ENCODE peak calls at places on chromosome 12, in five cellular contexts. P is HFFc6, J is fibroblast of pulmonary artery, Q is HT1080, V is left lobe of liver. F is an unnamed sample.

GRCh38 chr12:66965613-66966012 is 286.7 kb upstream of the GRIP1 start:
- DNase-seq in P (no peak), J (no peak), Q (no peak), V (no peak), F (no peak)

GRCh38 chr12:12745576-12746211 is 28.5 kb downstream of the CDKN1B start:
- DNase-seq in P (no peak), J (no peak), Q (peak), V (no peak), F (no peak)

GRCh38 chr12:26614217-26614616 is 218.8 kb downstream of the ITPR2 start:
- DNase-seq in P (no peak), J (peak), Q (peak), V (no peak), F (peak)

GRCh38 chr12:104603545-104603973 is 146.8 kb downstream of the CHST11 start:
- DNase-seq in P (peak), J (no peak), Q (peak), V (no peak), F (no peak)

GRCh38 chr12:46744256-46744655 is 81.5 kb downstream of the SLC38A4 start:
- DNase-seq in P (no peak), J (no peak), Q (no peak), V (no peak), F (no peak)

GRCh38 chr12:107843351-107844311 is 69.1 kb downstream of the ASCL4 start:
- DNase-seq in P (no peak), J (no peak), Q (no peak), V (no peak), F (no peak)

GRCh38 chr12:65685514-65685913 is 138.8 kb upstream of the HMGA2 start:
- DNase-seq in P (peak), J (peak), Q (peak), V (no peak), F (no peak)

GRCh38 chr12:30613119-30613830 is 82.4 kb downstream of the IPO8 start:
- DNase-seq in P (peak), J (peak), Q (peak), V (no peak), F (no peak)

GRCh38 chr12:123150273-123150803 is 552 bp downstream of the PITPNM2 start:
- DNase-seq in P (no peak), J (no peak), Q (no peak), V (peak), F (no peak)

GRCh38 chr12:3305464-3305863 is 185.5 kb upstream of the PRMT8 start:
- DNase-seq in P (no peak), J (no peak), Q (no peak), V (no peak), F (no peak)

GRCh38 chr12:55681142-55682077 is 26.3 kb downstream of the ITGA7 start:
- DNase-seq in P (peak), J (peak), Q (peak), V (peak), F (no peak)

GRCh38 chr12:102748704-102749103 is 168.3 kb downstream of the PAH start:
- DNase-seq in P (no peak), J (no peak), Q (no peak), V (no peak), F (no peak)

GRCh38 chr12:27304856-27305255 is 27.8 kb upstream of the BMAL2 start:
- DNase-seq in P (no peak), J (no peak), Q (no peak), V (no peak), F (no peak)

GRCh38 chr12:105214141-105214540 is 21.8 kb downstream of the APPL2 start:
- DNase-seq in P (peak), J (peak), Q (peak), V (no peak), F (no peak)

GRCh38 chr12:100442403-100442802 is 31.3 kb upstream of the NR1H4 start:
- DNase-seq in P (no peak), J (no peak), Q (no peak), V (no peak), F (no peak)

GRCh38 chr12:50806176-50806575 is 36.5 kb upstream of the TMPRSS12 start:
- DNase-seq in P (peak), J (no peak), Q (no peak), V (no peak), F (no peak)

GRCh38 chr12:1594045-1594294 is 411 bp downstream of the FBXL14 start:
- DNase-seq in P (peak), J (no peak), Q (peak), V (no peak), F (no peak)

GRCh38 chr12:107670999-107671643 is 14.5 kb upstream of the PWP1 start:
- DNase-seq in P (no peak), J (peak), Q (no peak), V (peak), F (no peak)

GRCh38 chr12:104462931-104463339 is 6.2 kb downstream of the CHST11 start:
- DNase-seq in P (no peak), J (peak), Q (peak), V (no peak), F (no peak)

GRCh38 chr12:70691018-70691672 is 53.9 kb upstream of the PTPRB start:
- DNase-seq in P (peak), J (peak), Q (peak), V (no peak), F (no peak)

GRCh38 chr12:57575771-57576612 is 15.0 kb upstream of the PIP4K2C start:
- DNase-seq in P (no peak), J (no peak), Q (no peak), V (no peak), F (no peak)

GRCh38 chr12:55009171-55009570 is 10.6 kb upstream of the NEUROD4 start:
- DNase-seq in P (no peak), J (no peak), Q (no peak), V (no peak), F (no peak)

GRCh38 chr12:93315907-93316622 is 61.7 kb upstream of the NUDT4 start:
- DNase-seq in P (no peak), J (peak), Q (no peak), V (no peak), F (no peak)

GRCh38 chr12:59672273-59672672 is 76.4 kb downstream of the SLC16A7 start:
- DNase-seq in P (no peak), J (no peak), Q (no peak), V (no peak), F (no peak)

GRCh38 chr12:41970744-41971143 is 173.9 kb downstream of the GXYLT1 start:
- DNase-seq in P (no peak), J (no peak), Q (no peak), V (no peak), F (no peak)

GRCh38 chr12:85279449-85280137 is 427 bp upstream of the ALX1 start:
- DNase-seq in P (no peak), J (peak), Q (no peak), V (no peak), F (no peak)

GRCh38 chr12:10385181-10385613 is 4.6 kb downstream of the KLRK1 start:
- DNase-seq in P (peak), J (peak), Q (peak), V (no peak), F (no peak)

GRCh38 chr12:12714276-12715001 is 2.7 kb upstream of the CDKN1B start:
- DNase-seq in P (no peak), J (no peak), Q (no peak), V (no peak), F (peak)

GRCh38 chr12:96617178-96617577 is 127.8 kb downstream of the CFAP54 start:
- DNase-seq in P (no peak), J (no peak), Q (no peak), V (no peak), F (no peak)

F was measured in midbrain.